ENCODE peak calls at places on chromosomes 6 and 20, in six cellular contexts. E is CD8-positive, alpha-beta memory T cell; U is mesenchymal stem cell; S is GM10248; I is activated naive CD4-positive, alpha-beta T cell treated with anti-CD3 and anti-CD28 coated beads, Interleukin-2, amount 10 ng/mL, durations not matched to agents 7 days and 5 days; N is NCI-H2029 treated with DMSO at 0.1 percent for 48 hours. G is an unnamed sample.

GRCh38 chr6:156167289-156168076 is 609.7 kb upstream of the ARID1B start:
- DNase-seq in E (no peak), U (no peak), S (no peak), I (peak; percentile 26), N (no peak), G (no peak)

GRCh38 chr20:2750343-2751251 is 49.8 kb downstream of the CPXM1 start:
- DNase-seq in E (no peak), U (peak; percentile 65), S (no peak), I (no peak), N (no peak), G (peak; percentile 68)

GRCh38 chr6:9620263-9620662 is 794.6 kb downstream of the TFAP2A start:
- DNase-seq in E (no peak), U (no peak), S (no peak), I (no peak), N (no peak), G (peak; percentile 15)

GRCh38 chr6:33744001-33744848 is 2.5 kb downstream of the IP6K3 start:
- DNase-seq in E (peak; percentile 60), U (peak; percentile 84), S (peak; percentile 87), I (peak; percentile 80), N (peak; percentile 91), G (peak; percentile 59)

GRCh38 chr20:10433623-10434466 is at the start of gene MKKS:
- DNase-seq in E (peak; percentile 89), U (peak; percentile 95), S (peak; percentile 83), I (peak; percentile 89), N (peak; percentile 88), G (peak; percentile 97)

GRCh38 chr6:32082951-32083350 is 26.2 kb downstream of the TNXB start:
- DNase-seq in E (no peak), U (no peak), S (no peak), I (no peak), N (no peak), G (peak; percentile 81)

GRCh38 chr6:150373260-150373701 is 4.5 kb downstream of the IYD start:
- DNase-seq in E (no peak), U (no peak), S (no peak), I (no peak), N (no peak), G (no peak)

GRCh38 chr20:52490715-52491430 is 299.3 kb upstream of the ZFP64 start:
- DNase-seq in E (no peak), U (peak; percentile 98), S (no peak), I (no peak), N (no peak), G (peak; percentile 97)

GRCh38 chr6:33583591-33584155 is 3.6 kb upstream of the BAK1 start:
- DNase-seq in E (no peak), U (peak; percentile 35), S (no peak), I (no peak), N (no peak), G (no peak)

GRCh38 chr6:6815732-6816131 is 227.2 kb downstream of the LY86 start:
- DNase-seq in E (no peak), U (no peak), S (no peak), I (no peak), N (no peak), G (no peak)

GRCh38 chr6:27254566-27254965 is 7.1 kb downstream of the PRSS16 start:
- DNase-seq in E (no peak), U (no peak), S (no peak), I (no peak), N (no peak), G (no peak)

GRCh38 chr6:44452725-44453124 is 65.2 kb downstream of the CDC5L start:
- DNase-seq in E (no peak), U (peak; percentile 64), S (no peak), I (no peak), N (no peak), G (peak; percentile 81)

GRCh38 chr20:6000851-6001250 is 50.4 kb downstream of the MCM8 start:
- DNase-seq in E (no peak), U (no peak), S (no peak), I (no peak), N (no peak), G (no peak)

GRCh38 chr6:135594000-135594399 is 96.5 kb upstream of the AHI1 start:
- DNase-seq in E (no peak), U (no peak), S (no peak), I (no peak), N (no peak), G (no peak)

GRCh38 chr6:154341326-154341725 is 15.3 kb downstream of the IPCEF1 start:
- DNase-seq in E (no peak), U (no peak), S (no peak), I (no peak), N (no peak), G (no peak)

GRCh38 chr6:110741517-110741916 is 73.8 kb downstream of the CDK19 start:
- DNase-seq in E (no peak), U (no peak), S (no peak), I (no peak), N (no peak), G (no peak)

GRCh38 chr6:4603291-4603690 is 172.9 kb upstream of the CDYL start:
- DNase-seq in E (no peak), U (peak; percentile 92), S (no peak), I (no peak), N (no peak), G (peak; percentile 96)

GRCh38 chr6:34234667-34235604 is 1.7 kb upstream of the HMGA1 start:
- DNase-seq in E (peak; percentile 37), U (no peak), S (no peak), I (peak; percentile 62), N (no peak), G (no peak)

GRCh38 chr6:154766993-154767392 is 33.8 kb downstream of the SCAF8 start:
- DNase-seq in E (no peak), U (no peak), S (no peak), I (no peak), N (peak; percentile 6), G (peak; percentile 19)

GRCh38 chr6:37059344-37060194 is 54.1 kb downstream of the FGD2 start:
- DNase-seq in E (no peak), U (peak; percentile 98), S (no peak), I (no peak), N (no peak), G (peak; percentile 97)

GRCh38 chr6:31086788-31087440 is 25.5 kb downstream of the C6orf15 start:
- DNase-seq in E (no peak), U (peak; percentile 80), S (no peak), I (no peak), N (no peak), G (peak; percentile 88)

GRCh38 chr20:42191140-42191860 is 573.1 kb upstream of the CHD6 start:
- DNase-seq in E (no peak), U (no peak), S (no peak), I (no peak), N (no peak), G (no peak)

GRCh38 chr6:104929348-104929747 is 27.6 kb upstream of the LIN28B start:
- DNase-seq in E (no peak), U (no peak), S (no peak), I (no peak), N (no peak), G (no peak)

GRCh38 chr6:3884007-3884745 is 35.0 kb downstream of the FAM50B start:
- DNase-seq in E (no peak), U (peak; percentile 52), S (no peak), I (no peak), N (no peak), G (peak; percentile 65)